ENCODE peak calls at places on chromosomes 12 and 14, in nine cellular contexts. One of them, this sample, is unnamed.

GRCh38 chr14:87617079-87617478 is 375.9 kb downstream of the GALC start:
- DNase-seq in adipocyte: no peak
- DNase-seq in fibroblast of lung: no peak
- DNase-seq in mesenchymal stem cell: no peak
- DNase-seq in ELF-1: no peak
- DNase-seq in cardiac septum: no peak
- DNase-seq in D721Med: no peak
- DNase-seq in H9: no peak
- DNase-seq in astrocyte of the hippocampus: no peak
- DNase-seq in this sample: no peak

GRCh38 chr12:56087220-56087619 is 7.3 kb downstream of the ERBB3 start:
- DNase-seq in adipocyte: no peak
- DNase-seq in fibroblast of lung: no peak
- DNase-seq in mesenchymal stem cell: no peak
- DNase-seq in ELF-1: no peak
- DNase-seq in cardiac septum: peak
- DNase-seq in D721Med: no peak
- DNase-seq in H9: no peak
- DNase-seq in astrocyte of the hippocampus: no peak
- DNase-seq in this sample: peak

GRCh38 chr12:6276247-6276887 is 34.1 kb upstream of the PLEKHG6 start:
- DNase-seq in adipocyte: no peak
- DNase-seq in fibroblast of lung: no peak
- DNase-seq in mesenchymal stem cell: peak
- DNase-seq in ELF-1: no peak
- DNase-seq in cardiac septum: no peak
- DNase-seq in D721Med: no peak
- DNase-seq in H9: no peak
- DNase-seq in astrocyte of the hippocampus: no peak
- DNase-seq in this sample: no peak

GRCh38 chr12:49208661-49209060 is 19.8 kb upstream of the TUBA1A start:
- DNase-seq in adipocyte: no peak
- DNase-seq in fibroblast of lung: no peak
- DNase-seq in mesenchymal stem cell: no peak
- DNase-seq in ELF-1: no peak
- DNase-seq in cardiac septum: no peak
- DNase-seq in D721Med: no peak
- DNase-seq in H9: no peak
- DNase-seq in astrocyte of the hippocampus: no peak
- DNase-seq in this sample: no peak

GRCh38 chr12:1880153-1880845 is 38.2 kb downstream of the CACNA2D4 start:
- DNase-seq in adipocyte: no peak
- DNase-seq in fibroblast of lung: no peak
- DNase-seq in mesenchymal stem cell: no peak
- DNase-seq in ELF-1: no peak
- DNase-seq in cardiac septum: no peak
- DNase-seq in D721Med: no peak
- DNase-seq in H9: peak
- DNase-seq in astrocyte of the hippocampus: no peak
- DNase-seq in this sample: no peak

GRCh38 chr12:115404761-115405470 is 720.9 kb upstream of the TBX3 start:
- DNase-seq in adipocyte: peak
- DNase-seq in fibroblast of lung: peak
- DNase-seq in mesenchymal stem cell: peak
- DNase-seq in ELF-1: no peak
- DNase-seq in cardiac septum: no peak
- DNase-seq in D721Med: no peak
- DNase-seq in H9: no peak
- DNase-seq in astrocyte of the hippocampus: peak
- DNase-seq in this sample: no peak

GRCh38 chr14:53060046-53060445 is 93.1 kb downstream of the DDHD1 start:
- DNase-seq in adipocyte: no peak
- DNase-seq in fibroblast of lung: no peak
- DNase-seq in mesenchymal stem cell: no peak
- DNase-seq in ELF-1: no peak
- DNase-seq in cardiac septum: no peak
- DNase-seq in D721Med: no peak
- DNase-seq in H9: no peak
- DNase-seq in astrocyte of the hippocampus: no peak
- DNase-seq in this sample: no peak

GRCh38 chr14:98186140-98186539 is 1085.9 kb downstream of the BCL11B start:
- DNase-seq in adipocyte: no peak
- DNase-seq in fibroblast of lung: peak
- DNase-seq in mesenchymal stem cell: no peak
- DNase-seq in ELF-1: no peak
- DNase-seq in cardiac septum: no peak
- DNase-seq in D721Med: no peak
- DNase-seq in H9: no peak
- DNase-seq in astrocyte of the hippocampus: peak
- DNase-seq in this sample: no peak

GRCh38 chr12:65925626-65926025 is 101.3 kb downstream of the HMGA2 start:
- DNase-seq in adipocyte: no peak
- DNase-seq in fibroblast of lung: no peak
- DNase-seq in mesenchymal stem cell: no peak
- DNase-seq in ELF-1: no peak
- DNase-seq in cardiac septum: no peak
- DNase-seq in D721Med: no peak
- DNase-seq in H9: no peak
- DNase-seq in astrocyte of the hippocampus: no peak
- DNase-seq in this sample: no peak

GRCh38 chr12:91222746-91223145 is 40.1 kb upstream of the DCN start:
- DNase-seq in adipocyte: peak
- DNase-seq in fibroblast of lung: peak
- DNase-seq in mesenchymal stem cell: peak
- DNase-seq in ELF-1: no peak
- DNase-seq in cardiac septum: no peak
- DNase-seq in D721Med: no peak
- DNase-seq in H9: no peak
- DNase-seq in astrocyte of the hippocampus: peak
- DNase-seq in this sample: no peak

GRCh38 chr12:77796775-77797174 is 33.9 kb upstream of the NAV3 start:
- DNase-seq in adipocyte: peak
- DNase-seq in fibroblast of lung: peak
- DNase-seq in mesenchymal stem cell: peak
- DNase-seq in ELF-1: no peak
- DNase-seq in cardiac septum: no peak
- DNase-seq in D721Med: no peak
- DNase-seq in H9: no peak
- DNase-seq in astrocyte of the hippocampus: peak
- DNase-seq in this sample: peak

GRCh38 chr12:68440068-68440581 is 108.0 kb upstream of the MDM1 start:
- DNase-seq in adipocyte: peak
- DNase-seq in fibroblast of lung: peak
- DNase-seq in mesenchymal stem cell: peak
- DNase-seq in ELF-1: peak
- DNase-seq in cardiac septum: no peak
- DNase-seq in D721Med: no peak
- DNase-seq in H9: no peak
- DNase-seq in astrocyte of the hippocampus: peak
- DNase-seq in this sample: no peak

GRCh38 chr14:72906316-72906715 is 12.4 kb upstream of the DPF3 start:
- DNase-seq in adipocyte: peak
- DNase-seq in fibroblast of lung: peak
- DNase-seq in mesenchymal stem cell: peak
- DNase-seq in ELF-1: no peak
- DNase-seq in cardiac septum: no peak
- DNase-seq in D721Med: no peak
- DNase-seq in H9: no peak
- DNase-seq in astrocyte of the hippocampus: peak
- DNase-seq in this sample: no peak

GRCh38 chr12:102052192-102053061 is 9.4 kb downstream of the WASHC3 start:
- DNase-seq in adipocyte: no peak
- DNase-seq in fibroblast of lung: no peak
- DNase-seq in mesenchymal stem cell: no peak
- DNase-seq in ELF-1: peak
- DNase-seq in cardiac septum: no peak
- DNase-seq in D721Med: no peak
- DNase-seq in H9: peak
- DNase-seq in astrocyte of the hippocampus: no peak
- DNase-seq in this sample: no peak

GRCh38 chr12:47097276-47097896 is 17.6 kb upstream of the AMIGO2 start:
- DNase-seq in adipocyte: peak
- DNase-seq in fibroblast of lung: peak
- DNase-seq in mesenchymal stem cell: peak
- DNase-seq in ELF-1: no peak
- DNase-seq in cardiac septum: no peak
- DNase-seq in D721Med: no peak
- DNase-seq in H9: no peak
- DNase-seq in astrocyte of the hippocampus: peak
- DNase-seq in this sample: peak

GRCh38 chr14:65079788-65080187 is 22.5 kb downstream of the MAX start:
- DNase-seq in adipocyte: no peak
- DNase-seq in fibroblast of lung: no peak
- DNase-seq in mesenchymal stem cell: no peak
- DNase-seq in ELF-1: no peak
- DNase-seq in cardiac septum: no peak
- DNase-seq in D721Med: no peak
- DNase-seq in H9: no peak
- DNase-seq in astrocyte of the hippocampus: no peak
- DNase-seq in this sample: no peak

GRCh38 chr12:26937443-26937862 is 328 bp downstream of the INTS13 start:
- DNase-seq in adipocyte: peak
- DNase-seq in fibroblast of lung: no peak
- DNase-seq in mesenchymal stem cell: no peak
- DNase-seq in ELF-1: no peak
- DNase-seq in cardiac septum: no peak
- DNase-seq in D721Med: no peak
- DNase-seq in H9: no peak
- DNase-seq in astrocyte of the hippocampus: no peak
- DNase-seq in this sample: no peak

GRCh38 chr12:51621155-51621922 is 30.3 kb downstream of the SCN8A start:
- DNase-seq in adipocyte: no peak
- DNase-seq in fibroblast of lung: peak
- DNase-seq in mesenchymal stem cell: peak
- DNase-seq in ELF-1: peak
- DNase-seq in cardiac septum: no peak
- DNase-seq in D721Med: no peak
- DNase-seq in H9: no peak
- DNase-seq in astrocyte of the hippocampus: no peak
- DNase-seq in this sample: no peak

GRCh38 chr12:12984119-12984518 is 15.9 kb downstream of the HEBP1 start:
- DNase-seq in adipocyte: no peak
- DNase-seq in fibroblast of lung: no peak
- DNase-seq in mesenchymal stem cell: no peak
- DNase-seq in ELF-1: no peak
- DNase-seq in cardiac septum: no peak
- DNase-seq in D721Med: no peak
- DNase-seq in H9: no peak
- DNase-seq in astrocyte of the hippocampus: no peak
- DNase-seq in this sample: no peak

GRCh38 chr14:101762530-101763101 is 1.1 kb downstream of the PPP2R5C start:
- DNase-seq in adipocyte: no peak
- DNase-seq in fibroblast of lung: no peak
- DNase-seq in mesenchymal stem cell: no peak
- DNase-seq in ELF-1: no peak
- DNase-seq in cardiac septum: no peak
- DNase-seq in D721Med: no peak
- DNase-seq in H9: no peak
- DNase-seq in astrocyte of the hippocampus: no peak
- DNase-seq in this sample: no peak

GRCh38 chr14:24368562-24369252 is 723 bp downstream of the NFATC4 start:
- DNase-seq in adipocyte: peak
- DNase-seq in fibroblast of lung: peak
- DNase-seq in mesenchymal stem cell: peak
- DNase-seq in ELF-1: no peak
- DNase-seq in cardiac septum: no peak
- DNase-seq in D721Med: peak
- DNase-seq in H9: peak
- DNase-seq in astrocyte of the hippocampus: peak
- DNase-seq in this sample: peak

GRCh38 chr12:92608418-92609091 is 94.2 kb upstream of the PLEKHG7 start:
- DNase-seq in adipocyte: peak
- DNase-seq in fibroblast of lung: peak
- DNase-seq in mesenchymal stem cell: peak
- DNase-seq in ELF-1: peak
- DNase-seq in cardiac septum: no peak
- DNase-seq in D721Med: no peak
- DNase-seq in H9: no peak
- DNase-seq in astrocyte of the hippocampus: peak
- DNase-seq in this sample: peak

GRCh38 chr12:58871557-58871956 is 48.7 kb downstream of the LRIG3 start:
- DNase-seq in adipocyte: peak
- DNase-seq in fibroblast of lung: no peak
- DNase-seq in mesenchymal stem cell: no peak
- DNase-seq in ELF-1: no peak
- DNase-seq in cardiac septum: no peak
- DNase-seq in D721Med: no peak
- DNase-seq in H9: no peak
- DNase-seq in astrocyte of the hippocampus: no peak
- DNase-seq in this sample: no peak

GRCh38 chr12:97977870-97978269 is 515.3 kb downstream of the RMST start:
- DNase-seq in adipocyte: no peak
- DNase-seq in fibroblast of lung: no peak
- DNase-seq in mesenchymal stem cell: no peak
- DNase-seq in ELF-1: no peak
- DNase-seq in cardiac septum: no peak
- DNase-seq in D721Med: no peak
- DNase-seq in H9: no peak
- DNase-seq in astrocyte of the hippocampus: no peak
- DNase-seq in this sample: no peak

GRCh38 chr12:57625261-57626032 is 7.6 kb downstream of the B4GALNT1 start:
- DNase-seq in adipocyte: no peak
- DNase-seq in fibroblast of lung: no peak
- DNase-seq in mesenchymal stem cell: no peak
- DNase-seq in ELF-1: no peak
- DNase-seq in cardiac septum: peak
- DNase-seq in D721Med: no peak
- DNase-seq in H9: no peak
- DNase-seq in astrocyte of the hippocampus: no peak
- DNase-seq in this sample: no peak